ENCODE peak calls at places on chromosomes 2 and 18, in nine cellular contexts. Y is T-helper 9 cell; S is GM13977; U is stimulated activated CD4-positive, alpha-beta T cell treated with anti-CD3 and anti-CD28 coated beads, Interleukin-1b, Interleukin-23, amount 100 ng/mL, for 1 hour; T is activated CD4-positive, alpha-beta T cell treated with anti-CD3 and anti-CD28 coated beads for 48 hours; K is activated T-helper 1 cell treated with Interleukin-2 at 50 U/mL for 16 hours; L is HT1080; H is anterior cingulate cortex; I is smooth muscle cell of the brain vasculature. J is an unnamed sample.

GRCh38 chr18:22827216-22827615 is 105.9 kb upstream of the RBBP8 start:
- DNase-seq in I (no peak), S (no peak), Y (no peak), U (no peak), L (no peak), K (no peak), T (no peak), H (no peak), J (no peak)

GRCh38 chr18:49520661-49521145 is 33.7 kb upstream of the C18orf32 start:
- DNase-seq in U (no peak), Y (no peak), I (no peak), L (peak), T (no peak), H (no peak), S (no peak), K (no peak), J (no peak)

GRCh38 chr2:23534756-23535155 is 149.8 kb downstream of the KLHL29 start:
- DNase-seq in I (no peak), K (no peak), H (no peak), L (no peak), T (no peak), U (no peak), Y (no peak), S (no peak), J (no peak)

GRCh38 chr2:7861910-7862702 is 819.8 kb upstream of the ID2 start:
- DNase-seq in H (no peak), K (no peak), L (no peak), S (no peak), U (no peak), Y (no peak), I (no peak), T (no peak), J (no peak)

GRCh38 chr18:57352271-57352701 is at the start of gene ST8SIA3:
- DNase-seq in T (no peak), H (no peak), S (no peak), L (no peak), U (no peak), K (no peak), I (no peak), Y (no peak), J (no peak)

GRCh38 chr2:43138441-43138840 is 88.0 kb downstream of the ZFP36L2 start:
- DNase-seq in H (no peak), K (no peak), Y (no peak), T (no peak), L (no peak), I (no peak), S (no peak), U (no peak), J (no peak)

GRCh38 chr18:44733069-44733753 is 52.5 kb downstream of the SETBP1 start:
- DNase-seq in H (no peak), Y (no peak), I (peak), S (no peak), T (peak), K (no peak), L (peak), U (no peak), J (no peak)

GRCh38 chr2:156818944-156819343 is 382.8 kb downstream of the GPD2 start:
- DNase-seq in U (no peak), Y (no peak), I (no peak), T (no peak), L (no peak), H (no peak), S (no peak), K (no peak), J (no peak)

GRCh38 chr18:48877941-48878340 is 72.8 kb downstream of the SMAD7 start:
- DNase-seq in Y (no peak), S (no peak), T (no peak), H (no peak), I (no peak), K (no peak), L (no peak), U (no peak), J (no peak)

GRCh38 chr2:138503087-138503442 is 1.5 kb downstream of the SPOPL start:
- DNase-seq in H (no peak), K (no peak), I (no peak), L (peak), U (no peak), T (no peak), Y (no peak), S (no peak), J (no peak)